ENCODE peak calls at places on chromosome 3, in four cellular contexts. L is neural crest cell, A is PC-9, S is K562. K is an unnamed sample.

GRCh38 chr3:150334974-150335373 is 73.1 kb upstream of the TSC22D2 start:
- DNase-seq in A (no peak), L (no peak), S (no peak), K (no peak)

GRCh38 chr3:145900056-145900829 is 260.7 kb downstream of the PLOD2 start:
- DNase-seq in L (no peak), S (no peak), A (no peak), K (peak; percentile 42)

GRCh38 chr3:176521531-176522175 is 675.6 kb downstream of the TBL1XR1 start:
- DNase-seq in A (no peak), S (no peak), L (no peak), K (no peak)

GRCh38 chr3:179653106-179653776 is 401 bp downstream of the USP13 start:
- DNase-seq in L (peak; percentile 71), A (peak; percentile 79), S (peak; percentile 31), K (peak; percentile 83)

GRCh38 chr3:46284981-46285683 is 42.9 kb downstream of the CCR3 start:
- DNase-seq in A (peak; percentile 63), S (no peak), L (no peak), K (no peak)

GRCh38 chr3:186653984-186654383 is 11.8 kb upstream of the HRG start:
- DNase-seq in S (no peak), L (peak; percentile 26), A (no peak), K (peak; percentile 36)

GRCh38 chr3:49785565-49786356 is 581 bp downstream of the IP6K1 start:
- DNase-seq in L (no peak), A (no peak), S (no peak), K (peak; percentile 54)

GRCh38 chr3:159174715-159175390 is 373.0 kb downstream of the MFSD1 start:
- DNase-seq in S (no peak), A (peak; percentile 66), L (no peak), K (no peak)

GRCh38 chr3:31543375-31543774 is 10.7 kb downstream of the STT3B start:
- DNase-seq in A (no peak), L (no peak), S (no peak), K (no peak)

GRCh38 chr3:185818267-185818875 is 6.5 kb downstream of the IGF2BP2 start:
- DNase-seq in A (no peak), L (no peak), S (no peak), K (no peak)

GRCh38 chr3:79461129-79461792 is 306.5 kb downstream of the ROBO1 start:
- DNase-seq in A (no peak), S (no peak), L (no peak), K (no peak)

GRCh38 chr3:23723930-23724329 is 81.8 kb upstream of the UBE2E1 start:
- DNase-seq in A (no peak), S (no peak), L (no peak), K (no peak)

GRCh38 chr3:78823859-78824258 is 943.9 kb downstream of the ROBO1 start:
- DNase-seq in S (no peak), L (no peak), A (peak; percentile 95), K (no peak)

GRCh38 chr3:179921500-179921899 is 115.2 kb downstream of the PEX5L start:
- DNase-seq in S (no peak), L (no peak), A (no peak), K (no peak)

GRCh38 chr3:13705702-13706280 is 156.9 kb downstream of the FBLN2 start:
- DNase-seq in L (no peak), S (no peak), A (no peak), K (peak; percentile 1)

GRCh38 chr3:112308151-112308911 is 14.3 kb upstream of the SLC9C1 start:
- DNase-seq in S (no peak), L (peak; percentile 30), A (no peak), K (no peak)

GRCh38 chr3:101216710-101217457 is 103.5 kb downstream of the IMPG2 start:
- DNase-seq in L (no peak), A (no peak), S (no peak), K (no peak)

GRCh38 chr3:9898467-9899229 is 4.0 kb upstream of the IL17RE start:
- DNase-seq in L (no peak), A (peak; percentile 48), S (no peak), K (no peak)

GRCh38 chr3:44883213-44883955 is 9.0 kb downstream of the TGM4 start:
- DNase-seq in S (no peak), L (no peak), A (no peak), K (no peak)

GRCh38 chr3:69695443-69695842 is 43.8 kb upstream of the MITF start:
- DNase-seq in L (no peak), A (no peak), S (no peak), K (no peak)

GRCh38 chr3:8097690-8098089 is 403.9 kb upstream of the LMCD1 start:
- DNase-seq in A (no peak), L (no peak), S (no peak), K (no peak)

GRCh38 chr3:8094415-8094814 is 407.2 kb upstream of the LMCD1 start:
- DNase-seq in L (no peak), S (no peak), A (no peak), K (no peak)

GRCh38 chr3:8095724-8096123 is 405.9 kb upstream of the LMCD1 start:
- DNase-seq in S (no peak), L (no peak), A (no peak), K (peak; percentile 24)
- TF ChIP-seq CTCF in S (no peak), L (peak; percentile 31), A (no peak), K (no peak)

GRCh38 chr3:136305879-136306278 is 55.7 kb downstream of the PCCB start:
- DNase-seq in L (no peak), A (peak; percentile 36), S (no peak), K (no peak)
- TF ChIP-seq CTCF in L (peak; percentile 39), A (peak; percentile 75), S (no peak), K (no peak)

GRCh38 chr3:42425736-42426407 is 15.5 kb upstream of the LYZL4 start:
- DNase-seq in L (no peak), A (no peak), S (no peak), K (no peak)
- TF ChIP-seq CTCF in L (no peak), A (no peak), S (no peak), K (no peak)

DNA sequence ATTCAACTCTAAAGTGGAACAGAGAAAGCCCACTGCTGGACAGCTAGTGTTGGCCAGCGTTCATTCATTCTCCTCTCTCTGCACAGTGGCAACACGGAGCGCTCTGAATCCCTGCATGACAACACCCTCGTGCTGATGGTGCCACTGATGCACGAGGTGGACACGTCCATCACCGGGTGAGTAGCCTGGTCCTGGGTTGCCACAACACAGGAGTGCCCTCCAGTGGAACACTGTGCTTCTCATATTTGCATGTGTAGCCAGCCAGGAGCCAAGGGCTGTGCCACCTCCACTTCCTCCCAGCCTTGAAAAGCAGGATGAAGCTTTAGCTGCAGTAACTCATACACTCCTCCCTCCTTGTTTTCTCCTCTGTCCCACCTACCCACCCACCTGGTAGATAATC is 120.0 kb upstream of the CTDSPL start:
- DNase-seq in S (no peak), A (no peak), L (no peak), K (no peak)
- TF ChIP-seq CTCF in S (peak; percentile 13), A (no peak), L (peak; percentile 33), K (no peak)

GRCh38 chr3:155753038-155753647 is 8.3 kb upstream of the PLCH1 start:
- DNase-seq in A (no peak), S (no peak), L (no peak), K (no peak)
- TF ChIP-seq CTCF in A (peak; percentile 76), S (peak; percentile 48), L (peak; percentile 58), K (no peak)

K was measured in glutamatergic neuron.